ENCODE peak calls at places on chromosomes 11 and 22, in eight cellular contexts. D is M059J; Q is MCF 10A; V is T-cell; H is lower lobe of right lung; A is sciatic nerve; E is stimulated activated effector memory CD8-positive, alpha-beta T cell treated with anti-CD3 and anti-CD28 coated beads, Interleukin-12 subunit alpha, Interleukin-12 subunit beta, amount 100 ng/mL, for 72 hours; S is upper lobe of right lung. G is an unnamed sample.

GRCh38 chr22:44057411-44057987 is 33.4 kb downstream of the PARVB start:
- DNase-seq in D (no peak), Q (no peak), V (no peak), H (no peak), A (no peak), E (no peak), S (no peak), G (peak)

GRCh38 chr11:65492637-65493366 is 6.0 kb upstream of the MALAT1 start:
- DNase-seq in D (peak), Q (peak), V (no peak), H (peak), A (peak), E (no peak), S (peak), G (peak)

GRCh38 chr11:77126861-77127673 is 979 bp upstream of the MYO7A start:
- DNase-seq in D (peak), Q (peak), V (peak), H (peak), A (peak), E (peak), S (peak), G (peak)

GRCh38 chr22:26724414-26724813 is 67.0 kb downstream of the MIAT start:
- DNase-seq in D (no peak), Q (no peak), V (no peak), H (no peak), A (no peak), E (no peak), S (no peak), G (no peak)

GRCh38 chr11:63560506-63561179 is 2.5 kb downstream of the PLAAT2 start:
- DNase-seq in D (peak), Q (peak), V (peak), H (peak), A (no peak), E (peak), S (peak), G (peak)

GRCh38 chr22:44531487-44531886 is 33.5 kb upstream of the RTL6 start:
- DNase-seq in D (peak), Q (peak), V (no peak), H (no peak), A (no peak), E (no peak), S (no peak), G (no peak)

GRCh38 chr11:6258571-6258998 is 1.1 kb upstream of the CCKBR start:
- DNase-seq in D (no peak), Q (no peak), V (no peak), H (no peak), A (no peak), E (no peak), S (no peak), G (no peak)

GRCh38 chr22:44360306-44360685 is 47.5 kb upstream of the SHISAL1 start:
- DNase-seq in D (no peak), Q (no peak), V (no peak), H (no peak), A (no peak), E (no peak), S (peak), G (no peak)

GRCh38 chr22:37053310-37054077 is 2.0 kb downstream of the KCTD17 start:
- DNase-seq in D (no peak), Q (no peak), V (no peak), H (no peak), A (no peak), E (no peak), S (peak), G (peak)

GRCh38 chr11:127862406-127862805 is 725.0 kb downstream of the ETS1 start:
- DNase-seq in D (peak), Q (peak), V (no peak), H (no peak), A (no peak), E (no peak), S (no peak), G (no peak)

GRCh38 chr11:73866586-73866996 is 10.1 kb downstream of the COA4 start:
- DNase-seq in D (peak), Q (peak), V (no peak), H (no peak), A (no peak), E (no peak), S (no peak), G (no peak)

GRCh38 chr11:123531325-123531724 is 101.3 kb downstream of the GRAMD1B start:
- DNase-seq in D (no peak), Q (no peak), V (no peak), H (no peak), A (no peak), E (no peak), S (no peak), G (no peak)

GRCh38 chr22:19710769-19711106 is 3.6 kb upstream of the SEPTIN5 start:
- DNase-seq in D (no peak), Q (no peak), V (no peak), H (peak), A (no peak), E (no peak), S (no peak), G (no peak)

GRCh38 chr22:20013382-20013871 is 3.2 kb downstream of the ARVCF start:
- DNase-seq in D (no peak), Q (no peak), V (peak), H (peak), A (peak), E (no peak), S (peak), G (peak)

GRCh38 chr11:12318791-12319733 is 58.3 kb upstream of the PARVA start:
- DNase-seq in D (peak), Q (peak), V (no peak), H (no peak), A (no peak), E (no peak), S (no peak), G (no peak)

GRCh38 chr11:7648264-7648663 is 25.0 kb downstream of the CYB5R2 start:
- DNase-seq in D (no peak), Q (no peak), V (no peak), H (no peak), A (no peak), E (no peak), S (no peak), G (no peak)

G was measured in heart right ventricle.